ENCODE peak calls at places on chromosome 1, in seven cellular contexts. E is activated naive CD4-positive, alpha-beta T cell treated with anti-CD3 and anti-CD28 coated beads, Interleukin-2, amount 50 U/mL, for 72 hours; W is OCI-LY7; C is Calu3; L is cardiac muscle cell; P is naive thymus-derived CD4-positive, alpha-beta T cell; J is breast epithelium. K is an unnamed sample.

GRCh38 chr1:43853161-43853921 is 80.3 kb upstream of the ARTN start:
- DNase-seq in C (peak), E (no peak), P (no peak), J (no peak), W (peak), L (no peak), K (peak)

GRCh38 chr1:240098534-240098933 is 6.9 kb downstream of the FMN2 start:
- DNase-seq in W (no peak), P (no peak), L (no peak), C (no peak), E (no peak), J (no peak), K (no peak)

GRCh38 chr1:77796695-77797405 is 17.4 kb downstream of the MIGA1 start:
- DNase-seq in W (no peak), J (no peak), E (no peak), L (no peak), P (no peak), C (no peak), K (no peak)

GRCh38 chr1:50976890-50977574 is 7.0 kb downstream of the CDKN2C start:
- DNase-seq in P (peak), J (no peak), C (peak), E (peak), W (peak), L (no peak), K (peak)

GRCh38 chr1:29290414-29290980 is 54.2 kb downstream of the PTPRU start:
- DNase-seq in C (no peak), L (peak), E (no peak), W (no peak), P (no peak), J (no peak), K (no peak)

GRCh38 chr1:204409878-204410763 is 1.5 kb downstream of the PPP1R15B start:
- DNase-seq in W (peak), L (no peak), P (no peak), E (no peak), J (no peak), C (no peak), K (no peak)

GRCh38 chr1:40153073-40153770 is 8.0 kb upstream of the RLF start:
- DNase-seq in E (peak), P (peak), C (no peak), W (peak), J (no peak), L (peak), K (no peak)

GRCh38 chr1:230286890-230287269 is 139.3 kb downstream of the PGBD5 start:
- DNase-seq in W (no peak), L (no peak), C (no peak), P (no peak), J (no peak), E (no peak), K (no peak)

GRCh38 chr1:244010191-244010590 is 40.9 kb upstream of the ZBTB18 start:
- DNase-seq in L (no peak), W (no peak), J (no peak), E (peak), P (no peak), C (peak), K (no peak)